ENCODE peak calls at places on chromosome 15, in five cellular contexts. One of them, this sample, is unnamed.

GRCh38 chr15:39248204-39248603 is 332.7 kb upstream of the THBS1 start:
- DNase-seq in neural crest cell: no peak
- DNase-seq in dorsolateral prefrontal cortex: no peak
- DNase-seq in heart left ventricle: peak
- DNase-seq in upper lobe of right lung: peak
- DNase-seq in this sample: peak

GRCh38 chr15:88894819-88895767 is at the start of gene HAPLN3:
- DNase-seq in neural crest cell: peak
- DNase-seq in upper lobe of right lung: no peak
- DNase-seq in dorsolateral prefrontal cortex: no peak
- DNase-seq in heart left ventricle: no peak
- DNase-seq in this sample: no peak

GRCh38 chr15:52112203-52112750 is 298 bp downstream of the BCL2L10 start:
- DNase-seq in neural crest cell: no peak
- DNase-seq in heart left ventricle: no peak
- DNase-seq in dorsolateral prefrontal cortex: peak
- DNase-seq in upper lobe of right lung: peak
- DNase-seq in this sample: no peak

GRCh38 chr15:60384052-60384451 is 13.7 kb downstream of the ANXA2 start:
- DNase-seq in dorsolateral prefrontal cortex: no peak
- DNase-seq in neural crest cell: no peak
- DNase-seq in upper lobe of right lung: no peak
- DNase-seq in heart left ventricle: no peak
- DNase-seq in this sample: no peak

GRCh38 chr15:68795298-68795848 is 25.3 kb downstream of the ANP32A start:
- DNase-seq in dorsolateral prefrontal cortex: peak
- DNase-seq in upper lobe of right lung: peak
- DNase-seq in neural crest cell: peak
- DNase-seq in heart left ventricle: peak
- DNase-seq in this sample: no peak

GRCh38 chr15:70582143-70582945 is 181.0 kb downstream of the UACA start:
- DNase-seq in upper lobe of right lung: no peak
- DNase-seq in dorsolateral prefrontal cortex: no peak
- DNase-seq in neural crest cell: no peak
- DNase-seq in heart left ventricle: no peak
- DNase-seq in this sample: no peak

GRCh38 chr15:45583731-45584639 is 3.2 kb upstream of the BLOC1S6 start:
- DNase-seq in upper lobe of right lung: no peak
- DNase-seq in heart left ventricle: no peak
- DNase-seq in dorsolateral prefrontal cortex: no peak
- DNase-seq in neural crest cell: no peak
- DNase-seq in this sample: no peak

GRCh38 chr15:68542771-68543544 is 35.8 kb upstream of the CORO2B start:
- DNase-seq in upper lobe of right lung: no peak
- DNase-seq in neural crest cell: no peak
- DNase-seq in heart left ventricle: peak
- DNase-seq in dorsolateral prefrontal cortex: peak
- DNase-seq in this sample: peak

GRCh38 chr15:36951747-36952247 is 148.6 kb downstream of the MEIS2 start:
- DNase-seq in upper lobe of right lung: no peak
- DNase-seq in neural crest cell: no peak
- DNase-seq in dorsolateral prefrontal cortex: no peak
- DNase-seq in heart left ventricle: no peak
- DNase-seq in this sample: no peak

GRCh38 chr15:51335538-51335961 is 2.8 kb downstream of the CYP19A1 start:
- DNase-seq in dorsolateral prefrontal cortex: no peak
- DNase-seq in heart left ventricle: no peak
- DNase-seq in upper lobe of right lung: no peak
- DNase-seq in neural crest cell: no peak
- DNase-seq in this sample: no peak

GRCh38 chr15:93997071-93997658 is 234.2 kb upstream of the MCTP2 start:
- DNase-seq in neural crest cell: peak
- DNase-seq in upper lobe of right lung: no peak
- DNase-seq in dorsolateral prefrontal cortex: no peak
- DNase-seq in heart left ventricle: no peak
- DNase-seq in this sample: peak

GRCh38 chr15:64961013-64961412 is 28.7 kb downstream of the SPG21 start:
- DNase-seq in heart left ventricle: no peak
- DNase-seq in neural crest cell: no peak
- DNase-seq in upper lobe of right lung: no peak
- DNase-seq in dorsolateral prefrontal cortex: no peak
- DNase-seq in this sample: no peak

GRCh38 chr15:64634020-64634419 is 141.4 kb downstream of the RBPMS2 start:
- DNase-seq in upper lobe of right lung: no peak
- DNase-seq in neural crest cell: peak
- DNase-seq in heart left ventricle: no peak
- DNase-seq in dorsolateral prefrontal cortex: no peak
- DNase-seq in this sample: peak

GRCh38 chr15:41917767-41918430 is 24.0 kb upstream of the SPTBN5 start:
- DNase-seq in neural crest cell: no peak
- DNase-seq in heart left ventricle: no peak
- DNase-seq in dorsolateral prefrontal cortex: no peak
- DNase-seq in upper lobe of right lung: peak
- DNase-seq in this sample: no peak

GRCh38 chr15:47548189-47548588 is 169.1 kb upstream of the SEMA6D start:
- DNase-seq in heart left ventricle: no peak
- DNase-seq in dorsolateral prefrontal cortex: no peak
- DNase-seq in neural crest cell: no peak
- DNase-seq in upper lobe of right lung: no peak
- DNase-seq in this sample: no peak

GRCh38 chr15:84582583-84583157 is 18.1 kb upstream of the ZSCAN2 start:
- DNase-seq in heart left ventricle: no peak
- DNase-seq in upper lobe of right lung: no peak
- DNase-seq in neural crest cell: no peak
- DNase-seq in dorsolateral prefrontal cortex: no peak
- DNase-seq in this sample: no peak

GRCh38 chr15:35290301-35290721 is 205.2 kb upstream of the NANOGP8 start:
- DNase-seq in upper lobe of right lung: no peak
- DNase-seq in neural crest cell: no peak
- DNase-seq in heart left ventricle: no peak
- DNase-seq in dorsolateral prefrontal cortex: no peak
- DNase-seq in this sample: no peak

GRCh38 chr15:39022532-39023305 is 458.1 kb upstream of the RASGRP1 start:
- DNase-seq in upper lobe of right lung: no peak
- DNase-seq in dorsolateral prefrontal cortex: no peak
- DNase-seq in heart left ventricle: no peak
- DNase-seq in neural crest cell: no peak
- DNase-seq in this sample: no peak

GRCh38 chr15:64344651-64345262 is 11.2 kb downstream of the CSNK1G1 start:
- DNase-seq in heart left ventricle: no peak
- DNase-seq in dorsolateral prefrontal cortex: no peak
- DNase-seq in upper lobe of right lung: no peak
- DNase-seq in neural crest cell: no peak
- DNase-seq in this sample: no peak

GRCh38 chr15:64883997-64884511 is 27.6 kb upstream of the ANKDD1A start:
- DNase-seq in heart left ventricle: peak
- DNase-seq in neural crest cell: no peak
- DNase-seq in upper lobe of right lung: peak
- DNase-seq in dorsolateral prefrontal cortex: no peak
- DNase-seq in this sample: no peak

GRCh38 chr15:88447206-88447605 is 20.0 kb downstream of the MRPL46 start:
- DNase-seq in dorsolateral prefrontal cortex: no peak
- DNase-seq in neural crest cell: no peak
- DNase-seq in upper lobe of right lung: no peak
- DNase-seq in heart left ventricle: no peak
- DNase-seq in this sample: no peak

GRCh38 chr15:25465835-25466234 is 27.0 kb upstream of the UBE3A start:
- DNase-seq in heart left ventricle: peak
- DNase-seq in neural crest cell: no peak
- DNase-seq in dorsolateral prefrontal cortex: peak
- DNase-seq in upper lobe of right lung: peak
- DNase-seq in this sample: no peak

GRCh38 chr15:31349233-31350141 is 22.9 kb downstream of the KLF13 start:
- DNase-seq in neural crest cell: no peak
- DNase-seq in heart left ventricle: no peak
- DNase-seq in upper lobe of right lung: no peak
- DNase-seq in dorsolateral prefrontal cortex: no peak
- DNase-seq in this sample: no peak

GRCh38 chr15:62777657-62778056 is 264.9 kb upstream of the TPM1 start:
- DNase-seq in upper lobe of right lung: no peak
- DNase-seq in neural crest cell: no peak
- DNase-seq in heart left ventricle: no peak
- DNase-seq in dorsolateral prefrontal cortex: no peak
- DNase-seq in this sample: no peak

GRCh38 chr15:36911322-36911944 is 188.9 kb downstream of the MEIS2 start:
- DNase-seq in heart left ventricle: no peak
- DNase-seq in upper lobe of right lung: no peak
- DNase-seq in neural crest cell: no peak
- DNase-seq in dorsolateral prefrontal cortex: no peak
- DNase-seq in this sample: peak

GRCh38 chr15:71003314-71003713 is 110.7 kb downstream of the LRRC49 start:
- DNase-seq in neural crest cell: no peak
- DNase-seq in dorsolateral prefrontal cortex: no peak
- DNase-seq in upper lobe of right lung: no peak
- DNase-seq in heart left ventricle: no peak
- DNase-seq in this sample: no peak

GRCh38 chr15:48650931-48651330 is 5.4 kb upstream of the FBN1 start:
- DNase-seq in heart left ventricle: no peak
- DNase-seq in dorsolateral prefrontal cortex: no peak
- DNase-seq in upper lobe of right lung: no peak
- DNase-seq in neural crest cell: no peak
- DNase-seq in this sample: no peak

GRCh38 chr15:48644827-48645557 is 517 bp downstream of the FBN1 start:
- DNase-seq in heart left ventricle: peak
- DNase-seq in neural crest cell: peak
- DNase-seq in dorsolateral prefrontal cortex: peak
- DNase-seq in upper lobe of right lung: peak
- DNase-seq in this sample: no peak

GRCh38 chr15:48646364-48646763 is 855 bp upstream of the FBN1 start:
- DNase-seq in dorsolateral prefrontal cortex: no peak
- DNase-seq in heart left ventricle: no peak
- DNase-seq in neural crest cell: no peak
- DNase-seq in upper lobe of right lung: no peak
- DNase-seq in this sample: no peak

GRCh38 chr15:48645558-48646330 is at the start of gene FBN1:
- DNase-seq in upper lobe of right lung: peak
- DNase-seq in heart left ventricle: peak
- DNase-seq in neural crest cell: peak
- DNase-seq in dorsolateral prefrontal cortex: peak
- DNase-seq in this sample: peak

DNA sequence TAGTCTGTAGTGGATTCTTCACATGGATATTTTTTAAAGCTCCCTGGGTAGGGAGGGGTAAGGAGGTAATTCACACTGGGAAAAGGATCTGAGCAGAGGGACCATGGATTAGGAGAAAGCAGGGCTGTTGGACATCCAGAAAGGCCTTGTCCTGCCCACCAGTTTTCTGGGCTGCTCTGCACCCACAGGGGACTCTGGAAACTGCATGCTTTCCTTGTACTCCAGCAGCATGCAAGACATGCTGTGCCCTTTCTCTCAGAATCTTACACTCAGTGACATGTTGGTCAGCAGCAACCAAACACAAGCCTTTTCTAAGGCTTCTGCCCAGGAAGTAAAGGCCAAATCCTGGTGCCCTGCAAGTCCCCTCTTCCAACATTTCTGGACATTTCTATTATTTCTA is 2.5 kb upstream of the FBN1 start:
- DNase-seq in dorsolateral prefrontal cortex: no peak
- DNase-seq in heart left ventricle: no peak
- DNase-seq in upper lobe of right lung: no peak
- DNase-seq in neural crest cell: no peak
- DNase-seq in this sample: no peak
- TF ChIP-seq CTCF in dorsolateral prefrontal cortex: peak
- TF ChIP-seq CTCF in heart left ventricle: no peak
- TF ChIP-seq CTCF in upper lobe of right lung: no peak
- TF ChIP-seq CTCF in neural crest cell: no peak
- TF ChIP-seq CTCF in this sample: no peak

GRCh38 chr15:92272106-92272505 is 121.6 kb upstream of the ST8SIA2 start:
- DNase-seq in dorsolateral prefrontal cortex: no peak
- DNase-seq in upper lobe of right lung: no peak
- DNase-seq in heart left ventricle: no peak
- DNase-seq in neural crest cell: no peak
- DNase-seq in this sample: no peak

GRCh38 chr15:92273732-92274131 is 119.9 kb upstream of the ST8SIA2 start:
- DNase-seq in dorsolateral prefrontal cortex: no peak
- DNase-seq in upper lobe of right lung: no peak
- DNase-seq in heart left ventricle: no peak
- DNase-seq in neural crest cell: no peak
- DNase-seq in this sample: no peak

GRCh38 chr15:92273286-92273685 is 120.4 kb upstream of the ST8SIA2 start:
- DNase-seq in dorsolateral prefrontal cortex: no peak
- DNase-seq in neural crest cell: no peak
- DNase-seq in upper lobe of right lung: no peak
- DNase-seq in heart left ventricle: no peak
- DNase-seq in this sample: no peak

DNA sequence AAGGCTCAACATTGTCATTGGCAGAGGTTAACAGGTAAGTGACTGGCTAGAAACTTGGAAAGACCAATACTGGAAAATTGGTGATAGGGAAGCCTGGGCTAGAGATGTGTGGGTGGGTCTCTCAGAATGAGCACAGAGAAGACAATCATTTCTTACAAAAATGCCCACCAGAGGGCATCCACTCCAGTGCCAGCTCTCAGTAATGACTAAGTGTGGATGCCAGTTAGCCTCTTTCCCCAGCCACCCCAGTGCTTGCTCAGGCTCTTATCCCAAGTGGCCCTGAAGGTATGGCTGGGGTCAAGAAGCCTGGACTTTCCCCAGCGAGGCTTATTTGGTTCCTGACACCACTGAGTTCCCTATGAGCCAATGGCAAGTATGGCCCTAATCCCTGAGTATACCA is 115.9 kb upstream of the ST8SIA2 start:
- DNase-seq in heart left ventricle: peak
- DNase-seq in neural crest cell: no peak
- DNase-seq in upper lobe of right lung: no peak
- DNase-seq in dorsolateral prefrontal cortex: peak
- DNase-seq in this sample: no peak
- TF ChIP-seq CTCF in heart left ventricle: peak
- TF ChIP-seq CTCF in neural crest cell: peak
- TF ChIP-seq CTCF in upper lobe of right lung: peak
- TF ChIP-seq CTCF in dorsolateral prefrontal cortex: peak
- TF ChIP-seq CTCF in this sample: no peak

GRCh38 chr15:57762302-57762701 is 55.8 kb downstream of the POLR2M start:
- DNase-seq in neural crest cell: no peak
- DNase-seq in dorsolateral prefrontal cortex: no peak
- DNase-seq in heart left ventricle: no peak
- DNase-seq in upper lobe of right lung: no peak
- DNase-seq in this sample: no peak
- TF ChIP-seq CTCF in neural crest cell: peak
- TF ChIP-seq CTCF in dorsolateral prefrontal cortex: no peak
- TF ChIP-seq CTCF in heart left ventricle: no peak
- TF ChIP-seq CTCF in upper lobe of right lung: no peak
- TF ChIP-seq CTCF in this sample: no peak

GRCh38 chr15:76901965-76902364 is 3.2 kb downstream of the SCAPER start:
- DNase-seq in heart left ventricle: no peak
- DNase-seq in upper lobe of right lung: no peak
- DNase-seq in neural crest cell: no peak
- DNase-seq in dorsolateral prefrontal cortex: no peak
- DNase-seq in this sample: no peak

GRCh38 chr15:76905013-76905839 is at the start of gene SCAPER:
- DNase-seq in heart left ventricle: peak
- DNase-seq in upper lobe of right lung: peak
- DNase-seq in dorsolateral prefrontal cortex: peak
- DNase-seq in neural crest cell: peak
- DNase-seq in this sample: peak

GRCh38 chr15:76904461-76905012 is 603 bp downstream of the SCAPER start:
- DNase-seq in heart left ventricle: peak
- DNase-seq in dorsolateral prefrontal cortex: peak
- DNase-seq in upper lobe of right lung: peak
- DNase-seq in neural crest cell: peak
- DNase-seq in this sample: peak

GRCh38 chr15:76905855-76906254 is 715 bp upstream of the SCAPER start:
- DNase-seq in dorsolateral prefrontal cortex: peak
- DNase-seq in heart left ventricle: no peak
- DNase-seq in neural crest cell: no peak
- DNase-seq in upper lobe of right lung: no peak
- DNase-seq in this sample: no peak

GRCh38 chr15:76903251-76903681 is 1.9 kb downstream of the SCAPER start:
- DNase-seq in dorsolateral prefrontal cortex: no peak
- DNase-seq in neural crest cell: no peak
- DNase-seq in heart left ventricle: no peak
- DNase-seq in upper lobe of right lung: no peak
- DNase-seq in this sample: peak
- TF ChIP-seq CTCF in dorsolateral prefrontal cortex: peak
- TF ChIP-seq CTCF in neural crest cell: peak
- TF ChIP-seq CTCF in heart left ventricle: no peak
- TF ChIP-seq CTCF in upper lobe of right lung: peak
- TF ChIP-seq CTCF in this sample: peak

This sample was measured in HepG2.